ENCODE peak calls at places on chromosomes 1 and 21, in ten cellular contexts. E is neural progenitor cell, L is H9, X is hepatocyte, M is fibroblast of lung, P is Karpas-422, O is OCI-LY7, S is K562, R is MM.1S, H is GM23338. U is an unnamed sample.

GRCh38 chr1:200359610-200360163 is 50.1 kb downstream of the ZNF281 start:
- DNase-seq in O (no peak), S (no peak), H (no peak), X (no peak), P (peak; percentile 42), M (peak; percentile 78), E (no peak), R (no peak), L (no peak), U (peak; percentile 64)

GRCh38 chr1:146031476-146031875 is 9.9 kb upstream of the HJV start:
- DNase-seq in E (no peak), S (no peak), R (no peak), O (no peak), P (no peak), X (no peak), H (no peak), L (no peak), M (no peak), U (no peak)

GRCh38 chr1:11383553-11384169 is 95.3 kb upstream of the DISP3 start:
- DNase-seq in X (no peak), O (no peak), H (no peak), M (peak; percentile 6), S (no peak), R (no peak), L (no peak), E (no peak), P (no peak), U (no peak)

GRCh38 chr1:176531036-176531435 is 68.1 kb downstream of the PAPPA2 start:
- DNase-seq in R (no peak), S (no peak), X (no peak), O (no peak), E (no peak), P (no peak), H (no peak), M (no peak), L (no peak), U (no peak)

GRCh38 chr1:66576645-66577044 is 42.7 kb downstream of the SGIP1 start:
- DNase-seq in R (no peak), S (no peak), H (no peak), O (no peak), M (peak; percentile 61), P (no peak), E (no peak), L (no peak), X (peak; percentile 40), U (peak; percentile 74)

GRCh38 chr1:67724928-67725560 is 40.0 kb downstream of the GADD45A start:
- DNase-seq in R (no peak), H (no peak), S (no peak), M (peak; percentile 97), E (no peak), X (no peak), O (no peak), L (no peak), P (no peak), U (peak; percentile 65)

GRCh38 chr1:84480658-84481057 is 1.6 kb downstream of the RPF1 start:
- DNase-seq in H (no peak), E (no peak), O (no peak), P (no peak), S (no peak), X (no peak), M (no peak), L (no peak), R (no peak), U (no peak)

GRCh38 chr1:207309775-207310273 is 11.7 kb upstream of the CD55 start:
- DNase-seq in X (peak; percentile 62), S (no peak), R (no peak), E (no peak), O (peak; percentile 73), L (no peak), M (peak; percentile 90), P (peak; percentile 70), H (peak; percentile 35), U (peak; percentile 70)

GRCh38 chr1:167644551-167644950 is 14.5 kb downstream of the RCSD1 start:
- DNase-seq in H (no peak), P (no peak), M (no peak), X (no peak), E (no peak), L (no peak), O (no peak), R (no peak), S (no peak), U (no peak)
- H3K4me2 ChIP-seq in H (no peak overlapping the region), P (no peak overlapping the region), M (no peak overlapping the region), X (no peak overlapping the region), E (no peak overlapping the region), L (no peak overlapping the region), O (no peak overlapping the region), R (no peak overlapping the region), S (no peak overlapping the region), U (no peak overlapping the region)

DNA sequence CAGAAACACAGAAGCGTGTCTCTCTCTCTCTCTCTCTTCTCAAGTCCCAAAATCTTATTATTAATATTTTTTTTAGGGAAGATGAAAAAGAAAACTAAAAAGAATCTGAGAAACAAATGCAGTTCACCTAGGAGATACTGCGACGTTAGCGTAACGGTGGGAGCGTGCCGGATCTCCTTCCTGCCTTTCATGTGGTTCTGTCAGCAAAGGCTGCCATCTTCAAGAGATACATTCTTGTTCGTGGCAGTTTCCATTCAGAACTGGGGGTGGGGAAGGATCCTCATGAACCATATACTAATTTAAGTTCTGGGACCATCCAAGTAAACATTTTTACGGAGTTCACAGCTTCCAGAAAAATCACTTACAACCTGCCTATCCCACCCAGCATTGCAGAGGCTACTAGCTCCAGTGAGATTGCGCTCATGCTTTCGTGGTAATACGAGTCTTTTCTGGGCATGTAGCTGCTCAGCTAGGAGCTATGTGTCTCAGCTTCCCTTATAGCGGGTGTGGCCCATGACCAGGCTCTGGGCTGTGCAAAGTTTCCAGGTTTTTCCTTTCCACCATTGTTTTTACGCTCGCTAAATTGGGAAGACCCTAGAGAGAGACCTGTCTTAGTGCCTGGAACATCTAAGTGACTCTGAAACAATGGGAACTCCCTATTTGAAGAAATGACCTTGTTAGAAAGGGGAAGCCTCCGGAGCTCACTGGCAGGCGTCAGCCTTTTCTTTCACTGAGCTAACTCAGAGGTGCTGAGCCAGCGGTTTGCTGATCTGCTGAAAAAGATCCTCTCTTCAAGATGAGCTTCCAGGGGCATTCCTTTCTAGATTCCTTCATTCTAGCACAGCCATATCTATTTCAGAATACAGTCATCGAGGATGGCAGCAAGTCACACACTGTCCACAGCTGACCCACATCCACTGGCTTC is 17.3 kb downstream of the SLAMF1 start:
- DNase-seq in O (no peak), H (no peak), E (no peak), S (no peak), L (no peak), P (no peak), X (peak; percentile 42), M (no peak), R (peak; percentile 78), U (no peak)
- H2AFZ ChIP-seq in O (peak overlapping the region; percentile 40), H (peak overlapping the region; percentile 69), E (no peak overlapping the region), S (peak overlapping the region; percentile 81), L (no peak overlapping the region), P (no peak overlapping the region), X (no peak overlapping the region), M (no peak overlapping the region), R (peak overlapping the region; percentile 29), U (no peak overlapping the region)

GRCh38 chr1:154936416-154937050 is at the start of gene PMVK:
- DNase-seq in O (peak; percentile 97), L (peak; percentile 96), E (peak; percentile 96), X (peak; percentile 97), M (peak; percentile 96), H (peak; percentile 98), S (peak; percentile 97), R (peak; percentile 100), P (peak; percentile 98), U (peak; percentile 98)

GRCh38 chr1:154935749-154936415 is 637 bp downstream of the PMVK start:
- DNase-seq in H (no peak), L (no peak), E (no peak), R (no peak), P (peak; percentile 74), O (no peak), M (no peak), X (no peak), S (no peak), U (no peak)

GRCh38 chr1:154938604-154939399 is 2.3 kb upstream of the PMVK start:
- DNase-seq in P (peak; percentile 50), S (no peak), O (peak; percentile 41), R (no peak), L (no peak), M (no peak), E (no peak), X (peak; percentile 48), H (no peak), U (no peak)

GRCh38 chr1:154937051-154937987 is 800 bp upstream of the PMVK start:
- DNase-seq in P (peak; percentile 97), S (peak; percentile 90), O (peak; percentile 91), X (peak; percentile 95), M (peak; percentile 96), R (peak; percentile 100), H (peak; percentile 95), E (peak; percentile 88), L (peak; percentile 88), U (peak; percentile 98)

GRCh38 chr1:154937988-154938386 is 1.5 kb upstream of the PMVK start:
- DNase-seq in S (no peak), L (no peak), O (no peak), X (no peak), P (no peak), M (no peak), E (no peak), H (no peak), R (no peak), U (no peak)
- H3K4me2 ChIP-seq in S (peak overlapping the region; percentile 98), L (peak overlapping the region; percentile 93), O (peak overlapping the region; percentile 99), X (peak overlapping the region; percentile 69), P (peak overlapping the region; percentile 75), M (peak overlapping the region; percentile 90), E (peak overlapping the region; percentile 81), H (peak overlapping the region; percentile 84), R (peak overlapping the region; percentile 92), U (peak overlapping the region; percentile 83)

GRCh38 chr21:14542638-14543037 is 3.5 kb downstream of the SAMSN1 start:
- DNase-seq in X (no peak), H (no peak), M (no peak), S (no peak), R (no peak), O (no peak), E (no peak), L (no peak), P (no peak), U (no peak)

GRCh38 chr21:14543983-14544382 is 2.1 kb downstream of the SAMSN1 start:
- DNase-seq in L (no peak), O (no peak), E (no peak), H (no peak), X (no peak), M (no peak), P (no peak), S (no peak), R (no peak), U (no peak)

GRCh38 chr21:14548751-14549150 is 2.6 kb upstream of the SAMSN1 start:
- DNase-seq in R (no peak), E (no peak), H (no peak), M (no peak), P (no peak), X (no peak), O (no peak), S (no peak), L (no peak), U (no peak)

GRCh38 chr21:14547834-14548513 is 1.9 kb upstream of the SAMSN1 start:
- DNase-seq in R (peak; percentile 45), X (no peak), L (no peak), H (no peak), O (no peak), M (no peak), S (no peak), P (no peak), E (no peak), U (no peak)

DNA sequence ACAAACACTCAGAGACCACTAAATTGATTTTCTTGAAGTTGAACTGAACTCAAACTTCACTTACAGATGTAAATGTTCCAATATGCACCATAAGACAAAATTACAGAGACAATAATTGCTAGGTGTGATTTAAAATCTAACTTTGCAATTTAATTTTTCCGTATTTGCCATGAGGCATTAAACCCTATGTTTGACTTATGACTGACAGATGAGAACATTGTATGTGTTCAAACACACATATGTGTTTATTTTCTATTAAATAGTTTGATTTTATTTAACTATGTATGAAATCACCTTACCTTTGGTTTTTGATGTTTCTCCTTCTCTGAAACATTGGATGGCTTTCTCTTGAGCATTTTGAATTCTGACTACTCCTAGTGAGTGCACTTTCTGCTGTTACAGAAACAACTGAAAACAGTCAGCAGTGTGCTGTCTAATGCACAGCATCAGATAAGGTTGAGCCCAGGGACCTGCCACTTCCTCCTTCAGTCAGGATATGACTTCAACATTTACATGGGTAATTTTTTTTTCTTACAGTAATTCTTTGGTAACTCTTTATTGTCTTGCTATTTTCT is at the start of gene SAMSN1:
- DNase-seq in X (no peak), P (no peak), E (no peak), H (no peak), M (no peak), R (peak; percentile 54), O (no peak), L (no peak), S (peak; percentile 52), U (peak; percentile 26)
- H2AFZ ChIP-seq in X (peak within 1 kb of the TSS; percentile 4), P (no peak within 1 kb of the TSS), E (no peak within 1 kb of the TSS), H (no peak within 1 kb of the TSS), M (no peak within 1 kb of the TSS), R (no peak within 1 kb of the TSS), O (no peak within 1 kb of the TSS), L (no peak within 1 kb of the TSS), S (peak within 1 kb of the TSS; percentile 61), U (no peak within 1 kb of the TSS)

U was measured in mesenchymal stem cell.